ENCODE peak calls at places on chromosomes 1 and 21, in seven cellular contexts. One of them, this sample, is unnamed.

GRCh38 chr1:171805395-171806115 is 24.1 kb downstream of the METTL13 start:
- DNase-seq in suprapubic skin: no peak
- DNase-seq in SK-N-SH: no peak
- DNase-seq in GM12878: no peak
- DNase-seq in K562: no peak
- DNase-seq in HL-60: no peak
- DNase-seq in GM23338: no peak
- DNase-seq in this sample: no peak

GRCh38 chr1:228927947-228928898 is 192.9 kb downstream of the RHOU start:
- DNase-seq in suprapubic skin: no peak
- DNase-seq in SK-N-SH: no peak
- DNase-seq in GM12878: no peak
- DNase-seq in K562: no peak
- DNase-seq in HL-60: no peak
- DNase-seq in GM23338: no peak
- DNase-seq in this sample: no peak

GRCh38 chr1:230507671-230508407 is 81.7 kb upstream of the PGBD5 start:
- DNase-seq in suprapubic skin: no peak
- DNase-seq in SK-N-SH: no peak
- DNase-seq in GM12878: no peak
- DNase-seq in K562: no peak
- DNase-seq in HL-60: no peak
- DNase-seq in GM23338: no peak
- DNase-seq in this sample: no peak

GRCh38 chr1:245946905-245947304 is 560.2 kb downstream of the SMYD3 start:
- DNase-seq in suprapubic skin: no peak
- DNase-seq in SK-N-SH: no peak
- DNase-seq in GM12878: no peak
- DNase-seq in K562: no peak
- DNase-seq in HL-60: no peak
- DNase-seq in GM23338: no peak
- DNase-seq in this sample: no peak

GRCh38 chr1:161766102-161766981 is at the start of gene ATF6:
- DNase-seq in suprapubic skin: peak; percentile 96
- DNase-seq in SK-N-SH: peak; percentile 64
- DNase-seq in GM12878: peak; percentile 72
- DNase-seq in K562: peak; percentile 73
- DNase-seq in HL-60: peak; percentile 87
- DNase-seq in GM23338: peak; percentile 86
- DNase-seq in this sample: peak; percentile 89

GRCh38 chr1:16468558-16468957 is 28.0 kb downstream of the NECAP2 start:
- DNase-seq in suprapubic skin: no peak
- DNase-seq in SK-N-SH: no peak
- DNase-seq in GM12878: no peak
- DNase-seq in K562: no peak
- DNase-seq in HL-60: no peak
- DNase-seq in GM23338: no peak
- DNase-seq in this sample: no peak

GRCh38 chr1:25858494-25858893 is 763 bp downstream of the AUNIP start:
- DNase-seq in suprapubic skin: no peak
- DNase-seq in SK-N-SH: no peak
- DNase-seq in GM12878: no peak
- DNase-seq in K562: no peak
- DNase-seq in HL-60: no peak
- DNase-seq in GM23338: no peak
- DNase-seq in this sample: no peak

GRCh38 chr1:54866801-54867716 is 19.9 kb downstream of the DHCR24 start:
- DNase-seq in suprapubic skin: no peak
- DNase-seq in SK-N-SH: no peak
- DNase-seq in GM12878: no peak
- DNase-seq in K562: peak; percentile 5
- DNase-seq in HL-60: no peak
- DNase-seq in GM23338: no peak
- DNase-seq in this sample: no peak

GRCh38 chr1:30194741-30195423 is 528.5 kb downstream of the MATN1 start:
- DNase-seq in suprapubic skin: no peak
- DNase-seq in SK-N-SH: no peak
- DNase-seq in GM12878: no peak
- DNase-seq in K562: no peak
- DNase-seq in HL-60: no peak
- DNase-seq in GM23338: no peak
- DNase-seq in this sample: no peak

GRCh38 chr21:28543975-28544374 is 448.7 kb downstream of the LTN1 start:
- DNase-seq in suprapubic skin: no peak
- DNase-seq in SK-N-SH: no peak
- DNase-seq in GM12878: no peak
- DNase-seq in K562: no peak
- DNase-seq in HL-60: no peak
- DNase-seq in GM23338: no peak
- DNase-seq in this sample: no peak
- TF ChIP-seq POLR2AphosphoS5 in suprapubic skin: peak; percentile 38
- TF ChIP-seq POLR2AphosphoS5 in SK-N-SH: no peak
- TF ChIP-seq POLR2AphosphoS5 in GM12878: no peak
- TF ChIP-seq POLR2AphosphoS5 in K562: no peak
- TF ChIP-seq POLR2AphosphoS5 in HL-60: no peak
- TF ChIP-seq POLR2AphosphoS5 in GM23338: no peak
- TF ChIP-seq POLR2AphosphoS5 in this sample: no peak

DNA sequence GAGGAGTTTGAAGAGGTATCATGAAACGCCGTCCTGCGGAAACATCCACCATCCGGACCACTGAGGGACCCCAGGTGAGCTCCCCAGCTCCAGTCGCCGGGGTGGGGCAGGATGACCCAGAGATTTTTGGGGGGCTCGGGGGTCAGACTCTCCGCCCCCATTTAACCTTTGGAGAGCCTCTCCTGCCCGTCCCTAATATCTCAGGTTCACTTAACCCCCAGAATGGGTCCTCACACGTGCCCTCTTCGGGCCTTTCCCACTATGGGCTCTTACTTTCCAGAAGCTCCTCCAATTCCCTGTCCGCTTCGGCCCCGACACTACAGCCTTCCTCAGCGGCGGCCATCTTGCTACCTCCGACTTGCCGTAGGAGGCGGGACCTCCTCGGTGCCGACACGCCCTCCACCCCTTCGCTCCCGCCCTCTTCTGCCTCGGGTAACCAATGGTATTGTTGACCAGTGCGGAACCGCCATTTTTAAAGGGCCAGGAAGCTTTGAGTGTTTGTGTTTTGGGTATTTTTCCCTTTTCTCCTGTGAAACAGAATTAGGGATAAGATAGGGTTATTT is at the start of gene PEX19:
- DNase-seq in suprapubic skin: peak; percentile 97
- DNase-seq in SK-N-SH: peak; percentile 93
- DNase-seq in GM12878: peak; percentile 71
- DNase-seq in K562: peak; percentile 97
- DNase-seq in HL-60: peak; percentile 84
- DNase-seq in GM23338: peak; percentile 96
- DNase-seq in this sample: peak; percentile 93
- TF ChIP-seq POLR2AphosphoS5 in suprapubic skin: peak; percentile 63
- TF ChIP-seq POLR2AphosphoS5 in SK-N-SH: peak; percentile 92
- TF ChIP-seq POLR2AphosphoS5 in GM12878: peak; percentile 93
- TF ChIP-seq POLR2AphosphoS5 in K562: peak; percentile 92
- TF ChIP-seq POLR2AphosphoS5 in HL-60: peak; percentile 90
- TF ChIP-seq POLR2AphosphoS5 in GM23338: peak; percentile 93
- TF ChIP-seq POLR2AphosphoS5 in this sample: peak; percentile 95

GRCh38 chr1:181073638-181074037 is 14.9 kb upstream of the IER5 start:
- DNase-seq in suprapubic skin: no peak
- DNase-seq in SK-N-SH: no peak
- DNase-seq in GM12878: no peak
- DNase-seq in K562: no peak
- DNase-seq in HL-60: no peak
- DNase-seq in GM23338: no peak
- DNase-seq in this sample: no peak
- TF ChIP-seq POLR2AphosphoS5 in suprapubic skin: no peak
- TF ChIP-seq POLR2AphosphoS5 in SK-N-SH: peak; percentile 75
- TF ChIP-seq POLR2AphosphoS5 in GM12878: no peak
- TF ChIP-seq POLR2AphosphoS5 in K562: no peak
- TF ChIP-seq POLR2AphosphoS5 in HL-60: no peak
- TF ChIP-seq POLR2AphosphoS5 in GM23338: no peak
- TF ChIP-seq POLR2AphosphoS5 in this sample: no peak

DNA sequence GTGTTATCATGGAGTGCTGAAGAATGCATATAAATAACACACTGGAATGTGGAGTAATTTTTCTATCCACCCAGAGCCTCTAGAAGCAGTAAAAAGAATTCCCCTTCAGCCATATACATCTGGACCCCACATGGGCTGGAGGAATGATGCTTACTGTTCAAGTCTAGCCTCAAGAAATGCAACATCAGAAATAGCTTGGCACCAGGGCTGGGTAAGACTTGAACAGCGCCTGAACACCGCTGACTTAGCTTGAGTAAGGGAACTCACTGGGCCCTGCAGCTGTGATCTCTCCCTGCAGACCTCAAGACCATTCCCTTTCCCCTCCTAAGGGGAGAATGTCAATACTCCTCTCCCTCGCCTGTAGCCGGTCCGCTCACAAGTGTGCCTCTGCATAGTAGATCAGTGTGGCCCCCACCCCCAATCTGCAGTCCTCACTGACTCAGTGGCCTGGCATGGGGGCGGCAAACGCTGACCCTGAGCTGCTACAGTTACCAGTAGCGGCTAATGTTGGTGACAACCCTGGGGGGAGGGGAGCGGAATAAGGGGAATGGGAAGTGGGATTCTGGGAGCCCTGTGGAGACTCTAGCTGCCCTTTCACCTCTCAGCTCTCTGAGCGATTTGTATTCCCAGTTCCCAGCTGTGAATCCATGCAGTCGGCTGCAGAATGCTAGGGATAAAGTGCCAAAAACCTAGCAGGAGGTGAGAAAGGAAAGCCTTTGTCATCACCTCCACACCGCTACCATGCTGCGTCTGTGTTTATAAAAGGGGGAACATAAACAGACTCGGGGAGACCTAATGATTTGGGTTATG is 483.9 kb downstream of the DISC1 start:
- DNase-seq in suprapubic skin: no peak
- DNase-seq in SK-N-SH: no peak
- DNase-seq in GM12878: no peak
- DNase-seq in K562: no peak
- DNase-seq in HL-60: no peak
- DNase-seq in GM23338: peak; percentile 88
- DNase-seq in this sample: no peak
- TF ChIP-seq POLR2AphosphoS5 in suprapubic skin: no peak
- TF ChIP-seq POLR2AphosphoS5 in SK-N-SH: no peak
- TF ChIP-seq POLR2AphosphoS5 in GM12878: no peak
- TF ChIP-seq POLR2AphosphoS5 in K562: no peak
- TF ChIP-seq POLR2AphosphoS5 in HL-60: no peak
- TF ChIP-seq POLR2AphosphoS5 in GM23338: no peak
- TF ChIP-seq POLR2AphosphoS5 in this sample: no peak

GRCh38 chr1:208045410-208046252 is 134.7 kb upstream of the CD34 start:
- DNase-seq in suprapubic skin: no peak
- DNase-seq in SK-N-SH: no peak
- DNase-seq in GM12878: no peak
- DNase-seq in K562: no peak
- DNase-seq in HL-60: no peak
- DNase-seq in GM23338: peak; percentile 25
- DNase-seq in this sample: no peak

GRCh38 chr1:208042868-208043267 is 131.9 kb upstream of the CD34 start:
- DNase-seq in suprapubic skin: no peak
- DNase-seq in SK-N-SH: no peak
- DNase-seq in GM12878: no peak
- DNase-seq in K562: no peak
- DNase-seq in HL-60: no peak
- DNase-seq in GM23338: no peak
- DNase-seq in this sample: no peak

GRCh38 chr1:208044568-208045241 is 133.8 kb upstream of the CD34 start:
- DNase-seq in suprapubic skin: no peak
- DNase-seq in SK-N-SH: no peak
- DNase-seq in GM12878: no peak
- DNase-seq in K562: no peak
- DNase-seq in HL-60: no peak
- DNase-seq in GM23338: no peak
- DNase-seq in this sample: no peak

GRCh38 chr1:208042041-208042615 is 131.2 kb upstream of the CD34 start:
- DNase-seq in suprapubic skin: no peak
- DNase-seq in SK-N-SH: no peak
- DNase-seq in GM12878: no peak
- DNase-seq in K562: no peak
- DNase-seq in HL-60: no peak
- DNase-seq in GM23338: no peak
- DNase-seq in this sample: no peak

DNA sequence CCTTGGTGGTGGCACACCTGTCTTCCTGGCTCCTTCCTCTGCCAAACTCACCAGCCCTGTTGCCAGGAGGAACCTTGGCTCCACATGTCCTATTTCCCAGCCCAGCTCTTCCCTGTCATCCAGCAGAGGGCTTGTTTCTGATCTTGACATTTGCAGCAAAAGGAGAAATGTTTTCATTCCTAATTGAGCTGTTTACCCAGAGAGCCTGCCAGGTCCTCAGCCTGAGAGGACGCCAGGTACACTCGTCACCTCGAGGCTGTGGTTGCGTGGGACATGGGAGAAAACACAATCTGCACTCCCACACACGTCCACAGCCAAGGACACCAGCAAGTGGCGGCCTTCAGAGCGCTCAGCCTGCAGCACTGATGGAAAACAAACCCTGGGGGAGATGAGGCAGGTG is 132.8 kb upstream of the CD34 start:
- DNase-seq in suprapubic skin: no peak
- DNase-seq in SK-N-SH: no peak
- DNase-seq in GM12878: no peak
- DNase-seq in K562: no peak
- DNase-seq in HL-60: no peak
- DNase-seq in GM23338: no peak
- DNase-seq in this sample: no peak
- TF ChIP-seq POLR2AphosphoS5 in suprapubic skin: no peak
- TF ChIP-seq POLR2AphosphoS5 in SK-N-SH: no peak
- TF ChIP-seq POLR2AphosphoS5 in GM12878: no peak
- TF ChIP-seq POLR2AphosphoS5 in K562: no peak
- TF ChIP-seq POLR2AphosphoS5 in HL-60: no peak
- TF ChIP-seq POLR2AphosphoS5 in GM23338: no peak
- TF ChIP-seq POLR2AphosphoS5 in this sample: no peak

DNA sequence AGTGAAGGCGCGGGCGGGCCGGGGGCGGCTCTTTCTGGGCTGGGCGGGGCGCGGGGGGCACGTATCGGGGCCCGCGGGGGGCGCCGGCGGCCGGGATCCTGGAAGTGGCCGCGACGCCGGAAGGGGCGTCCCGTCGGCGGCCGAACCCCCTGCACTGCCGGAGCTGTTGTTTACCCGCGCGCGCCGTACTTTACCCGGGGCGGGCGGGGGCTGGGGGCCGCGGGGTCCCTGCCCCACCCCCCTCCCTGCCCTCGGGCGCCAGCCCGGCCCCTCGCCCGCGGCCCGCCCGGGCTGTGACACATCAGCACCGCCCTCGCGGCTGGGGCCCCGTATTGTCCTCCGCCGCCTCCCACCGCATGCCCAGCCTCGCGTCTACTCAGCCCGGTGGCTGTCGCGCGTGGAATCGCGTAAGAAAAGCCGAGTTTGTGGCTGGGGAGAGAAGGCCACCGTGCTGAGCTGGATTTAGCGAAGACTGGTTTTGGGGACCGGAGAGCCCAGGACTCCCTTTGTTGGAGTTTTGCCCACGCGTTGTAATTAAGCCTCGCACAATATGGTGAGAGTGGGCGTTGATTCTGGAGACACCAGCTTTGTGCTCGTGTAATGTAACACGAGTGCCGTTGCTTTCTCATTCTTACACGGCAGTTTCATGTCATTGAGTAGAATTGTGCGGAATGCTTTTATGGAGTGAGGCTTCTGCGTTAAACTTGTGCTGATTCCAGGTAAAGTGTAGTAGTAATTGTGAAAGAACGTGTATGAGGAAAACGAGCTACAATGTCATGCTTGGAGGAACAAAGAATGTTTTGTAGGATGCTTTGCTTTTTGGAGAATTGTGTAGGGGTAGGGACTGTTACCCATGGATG is 554 bp downstream of the BACH1 start:
- DNase-seq in suprapubic skin: peak; percentile 82
- DNase-seq in SK-N-SH: no peak
- DNase-seq in GM12878: no peak
- DNase-seq in K562: peak; percentile 90
- DNase-seq in HL-60: no peak
- DNase-seq in GM23338: peak; percentile 55
- DNase-seq in this sample: peak; percentile 36
- TF ChIP-seq POLR2AphosphoS5 in suprapubic skin: peak; percentile 59
- TF ChIP-seq POLR2AphosphoS5 in SK-N-SH: no peak
- TF ChIP-seq POLR2AphosphoS5 in GM12878: peak; percentile 26
- TF ChIP-seq POLR2AphosphoS5 in K562: peak; percentile 32
- TF ChIP-seq POLR2AphosphoS5 in HL-60: no peak
- TF ChIP-seq POLR2AphosphoS5 in GM23338: no peak
- TF ChIP-seq POLR2AphosphoS5 in this sample: peak; percentile 46

This sample was measured in breast epithelium.